ENCODE peak calls at places on chromosomes 4 and X, in five cellular contexts. One of them, this sample, is unnamed.

GRCh38 chr4:98345838-98346237 is 84.7 kb downstream of the RAP1GDS1 start:
- DNase-seq in COR-L47: no peak
- DNase-seq in memory B cell: no peak
- DNase-seq in ELR: no peak
- DNase-seq in EL: no peak
- DNase-seq in this sample: no peak

GRCh38 chr4:153538408-153539057 is 72.4 kb downstream of the TMEM131L start:
- DNase-seq in memory B cell: no peak
- DNase-seq in EL: peak
- DNase-seq in ELR: no peak
- DNase-seq in COR-L47: no peak
- DNase-seq in this sample: no peak

GRCh38 chrX:144791298-144791697 is 456.0 kb upstream of the SPANXN1 start:
- DNase-seq in memory B cell: no peak
- DNase-seq in EL: no peak
- DNase-seq in ELR: no peak
- DNase-seq in COR-L47: no peak
- DNase-seq in this sample: no peak

GRCh38 chr4:53068755-53069154 is 206.6 kb downstream of the RASL11B start:
- DNase-seq in COR-L47: no peak
- DNase-seq in ELR: peak
- DNase-seq in EL: peak
- DNase-seq in memory B cell: no peak
- DNase-seq in this sample: no peak

GRCh38 chr4:161714022-161714751 is 449.6 kb downstream of the FSTL5 start:
- DNase-seq in COR-L47: no peak
- DNase-seq in memory B cell: no peak
- DNase-seq in EL: peak
- DNase-seq in ELR: peak
- DNase-seq in this sample: no peak

GRCh38 chr4:147741190-147741788 is 9.4 kb downstream of the ARHGAP10 start:
- DNase-seq in COR-L47: no peak
- DNase-seq in EL: peak
- DNase-seq in memory B cell: no peak
- DNase-seq in ELR: peak
- DNase-seq in this sample: no peak

GRCh38 chr4:83231620-83232056 is 53.0 kb downstream of the COQ2 start:
- DNase-seq in COR-L47: no peak
- DNase-seq in EL: peak
- DNase-seq in ELR: peak
- DNase-seq in memory B cell: no peak
- DNase-seq in this sample: no peak

GRCh38 chr4:122331195-122331594 is 47.6 kb upstream of the ADAD1 start:
- DNase-seq in COR-L47: no peak
- DNase-seq in memory B cell: no peak
- DNase-seq in EL: no peak
- DNase-seq in ELR: no peak
- DNase-seq in this sample: no peak

GRCh38 chr4:185740471-185740873 is 71.5 kb downstream of the SORBS2 start:
- DNase-seq in ELR: no peak
- DNase-seq in memory B cell: no peak
- DNase-seq in EL: no peak
- DNase-seq in COR-L47: no peak
- DNase-seq in this sample: no peak

GRCh38 chr4:56705373-56705772 is 24.3 kb upstream of the HOPX start:
- DNase-seq in memory B cell: no peak
- DNase-seq in EL: no peak
- DNase-seq in COR-L47: no peak
- DNase-seq in ELR: no peak
- DNase-seq in this sample: no peak

GRCh38 chr4:74055498-74055897 is 17.0 kb upstream of the CXCL3 start:
- DNase-seq in COR-L47: no peak
- DNase-seq in memory B cell: no peak
- DNase-seq in ELR: no peak
- DNase-seq in EL: no peak
- DNase-seq in this sample: no peak

GRCh38 chr4:121778991-121779628 is 14.1 kb upstream of the SMIM43 start:
- DNase-seq in memory B cell: no peak
- DNase-seq in COR-L47: no peak
- DNase-seq in EL: no peak
- DNase-seq in ELR: no peak
- DNase-seq in this sample: no peak

GRCh38 chr4:167622481-167623240 is 388.4 kb upstream of the SPOCK3 start:
- DNase-seq in ELR: peak
- DNase-seq in memory B cell: peak
- DNase-seq in EL: peak
- DNase-seq in COR-L47: peak
- DNase-seq in this sample: peak

GRCh38 chrX:40166582-40166981 is 68.8 kb upstream of the BCOR start:
- DNase-seq in memory B cell: no peak
- DNase-seq in COR-L47: no peak
- DNase-seq in ELR: no peak
- DNase-seq in EL: peak
- DNase-seq in this sample: no peak

GRCh38 chr4:40626183-40626990 is 3.3 kb downstream of the RBM47 start:
- DNase-seq in memory B cell: no peak
- DNase-seq in ELR: peak
- DNase-seq in EL: peak
- DNase-seq in COR-L47: no peak
- DNase-seq in this sample: no peak

GRCh38 chrX:48864210-48864609 is 28.8 kb upstream of the PCSK1N start:
- DNase-seq in EL: peak
- DNase-seq in ELR: peak
- DNase-seq in memory B cell: no peak
- DNase-seq in COR-L47: no peak
- DNase-seq in this sample: no peak

GRCh38 chrX:11386001-11386523 is 92.8 kb downstream of the AMELX start:
- DNase-seq in memory B cell: no peak
- DNase-seq in COR-L47: no peak
- DNase-seq in ELR: peak
- DNase-seq in EL: peak
- DNase-seq in this sample: no peak

GRCh38 chr4:24910504-24910903 is 2.3 kb downstream of the CCDC149 start:
- DNase-seq in memory B cell: no peak
- DNase-seq in COR-L47: no peak
- DNase-seq in EL: peak
- DNase-seq in ELR: peak
- DNase-seq in this sample: no peak

GRCh38 chr4:36006226-36006625 is 238.1 kb downstream of the ARAP2 start:
- DNase-seq in COR-L47: no peak
- DNase-seq in EL: no peak
- DNase-seq in ELR: peak
- DNase-seq in memory B cell: no peak
- DNase-seq in this sample: no peak

GRCh38 chr4:85495621-85496020 is 20.7 kb downstream of the ARHGAP24 start:
- DNase-seq in memory B cell: no peak
- DNase-seq in COR-L47: no peak
- DNase-seq in ELR: peak
- DNase-seq in EL: peak
- DNase-seq in this sample: no peak

GRCh38 chr4:35494955-35495354 is 749.4 kb downstream of the ARAP2 start:
- DNase-seq in ELR: no peak
- DNase-seq in EL: no peak
- DNase-seq in memory B cell: no peak
- DNase-seq in COR-L47: no peak
- DNase-seq in this sample: no peak

GRCh38 chr4:23322732-23323131 is 567.1 kb downstream of the PPARGC1A start:
- DNase-seq in EL: no peak
- DNase-seq in COR-L47: no peak
- DNase-seq in ELR: no peak
- DNase-seq in memory B cell: no peak
- DNase-seq in this sample: no peak

GRCh38 chr4:127732623-127733199 is 2.5 kb downstream of the SLC25A31 start:
- DNase-seq in COR-L47: peak
- DNase-seq in memory B cell: no peak
- DNase-seq in ELR: peak
- DNase-seq in EL: peak
- DNase-seq in this sample: peak

GRCh38 chr4:173252024-173252935 is 81.9 kb downstream of the HMGB2 start:
- DNase-seq in ELR: peak
- DNase-seq in EL: peak
- DNase-seq in memory B cell: no peak
- DNase-seq in COR-L47: peak
- DNase-seq in this sample: peak

GRCh38 chr4:173013232-173013932 is 155.2 kb upstream of the GALNT7 start:
- DNase-seq in ELR: peak
- DNase-seq in COR-L47: no peak
- DNase-seq in EL: peak
- DNase-seq in memory B cell: peak
- DNase-seq in this sample: peak

GRCh38 chrX:21374163-21374993 is at the start of gene CNKSR2:
- DNase-seq in COR-L47: peak
- DNase-seq in memory B cell: peak
- DNase-seq in EL: peak
- DNase-seq in ELR: peak
- DNase-seq in this sample: peak

GRCh38 chrX:100721328-100721727 is 10.6 kb downstream of the SYTL4 start:
- DNase-seq in ELR: no peak
- DNase-seq in EL: no peak
- DNase-seq in COR-L47: no peak
- DNase-seq in memory B cell: no peak
- DNase-seq in this sample: no peak

This sample was measured in GM13977.